ENCODE peak calls at places on chromosome 16, in four cellular contexts. M is SK-N-SH, D is neural progenitor cell, X is GM23248. E is an unnamed sample.
A peak's percentile ranks its signal among the peaks of the same experiment; 100 is the strongest.

GRCh38 chr16:54447606-54448440 is 161.2 kb upstream of the IRX3 start:
- DNase-seq in M (no peak), D (no peak), X (peak; percentile 97), E (peak; percentile 48)

GRCh38 chr16:2196162-2196980 is at the start of gene CASKIN1:
- DNase-seq in M (peak; percentile 90), D (peak; percentile 81), X (peak; percentile 65), E (peak; percentile 69)

GRCh38 chr16:88331989-88332920 is 50.5 kb upstream of the ZNF469 start:
- DNase-seq in M (no peak), D (no peak), X (peak; percentile 100), E (peak; percentile 76)

GRCh38 chr16:55930036-55930435 is 54.9 kb upstream of the CES5A start:
- DNase-seq in M (no peak), D (no peak), X (no peak), E (no peak)

GRCh38 chr16:3952342-3953131 is 72.0 kb upstream of the CREBBP start:
- DNase-seq in M (no peak), D (peak; percentile 53), X (peak; percentile 55), E (no peak)

GRCh38 chr16:12097523-12098428 is 121.2 kb downstream of the SNX29 start:
- DNase-seq in M (no peak), D (peak; percentile 45), X (peak; percentile 34), E (peak; percentile 58)

GRCh38 chr16:22425036-22425801 is 50.8 kb upstream of the CDR2 start:
- DNase-seq in M (no peak), D (no peak), X (peak; percentile 86), E (no peak)

GRCh38 chr16:86643661-86644060 is 65.3 kb downstream of the FOXL1 start:
- DNase-seq in M (no peak), D (no peak), X (no peak), E (no peak)

GRCh38 chr16:22968931-22969330 is 155.0 kb downstream of the HS3ST2 start:
- DNase-seq in M (no peak), D (no peak), X (no peak), E (no peak)

GRCh38 chr16:24848065-24848464 is 2.3 kb downstream of the SLC5A11 start:
- DNase-seq in M (no peak), D (no peak), X (peak; percentile 74), E (no peak)

GRCh38 chr16:71383054-71383773 is 24.7 kb downstream of the CALB2 start:
- DNase-seq in M (no peak), D (peak; percentile 43), X (peak; percentile 50), E (peak; percentile 34)

GRCh38 chr16:70467608-70468007 is 13.2 kb downstream of the FCSK start:
- DNase-seq in M (no peak), D (no peak), X (no peak), E (no peak)

GRCh38 chr16:69772560-69773254 is 10.6 kb downstream of the WWP2 start:
- DNase-seq in M (no peak), D (peak; percentile 13), X (peak; percentile 12), E (no peak)

GRCh38 chr16:57652695-57653471 is 15.2 kb upstream of the ADGRG3 start:
- DNase-seq in M (no peak), D (no peak), X (no peak), E (no peak)

GRCh38 chr16:11570258-11570657 is 16.5 kb downstream of the LITAF start:
- DNase-seq in M (no peak), D (no peak), X (no peak), E (no peak)

GRCh38 chr16:49365711-49366509 is 7.7 kb upstream of the C16orf78 start:
- DNase-seq in M (no peak), D (no peak), X (no peak), E (no peak)

GRCh38 chr16:70679653-70680494 is 6.0 kb downstream of the MTSS2 start:
- DNase-seq in M (peak; percentile 94), D (peak; percentile 80), X (peak; percentile 30), E (no peak)

GRCh38 chr16:2775317-2775716 is 1.8 kb downstream of the ELOB start:
- DNase-seq in M (no peak), D (no peak), X (no peak), E (no peak)

GRCh38 chr16:57988929-57989328 is 11.5 kb downstream of the ZNF319 start:
- DNase-seq in M (no peak), D (no peak), X (no peak), E (no peak)

GRCh38 chr16:30728904-30729672 is 19.1 kb upstream of the PHKG2 start:
- DNase-seq in M (no peak), D (no peak), X (no peak), E (no peak)

GRCh38 chr16:51374346-51374745 is 223.3 kb upstream of the SALL1 start:
- DNase-seq in M (no peak), D (no peak), X (peak; percentile 88), E (no peak)

GRCh38 chr16:71339481-71340171 is 18.9 kb upstream of the CALB2 start:
- DNase-seq in M (no peak), D (no peak), X (no peak), E (no peak)

GRCh38 chr16:11015607-11016006 is 71.2 kb downstream of the CLEC16A start:
- DNase-seq in M (no peak), D (no peak), X (no peak), E (no peak)

GRCh38 chr16:82700541-82701240 is 73.9 kb downstream of the CDH13 start:
- DNase-seq in M (no peak), D (no peak), X (peak; percentile 64), E (no peak)

DNA sequence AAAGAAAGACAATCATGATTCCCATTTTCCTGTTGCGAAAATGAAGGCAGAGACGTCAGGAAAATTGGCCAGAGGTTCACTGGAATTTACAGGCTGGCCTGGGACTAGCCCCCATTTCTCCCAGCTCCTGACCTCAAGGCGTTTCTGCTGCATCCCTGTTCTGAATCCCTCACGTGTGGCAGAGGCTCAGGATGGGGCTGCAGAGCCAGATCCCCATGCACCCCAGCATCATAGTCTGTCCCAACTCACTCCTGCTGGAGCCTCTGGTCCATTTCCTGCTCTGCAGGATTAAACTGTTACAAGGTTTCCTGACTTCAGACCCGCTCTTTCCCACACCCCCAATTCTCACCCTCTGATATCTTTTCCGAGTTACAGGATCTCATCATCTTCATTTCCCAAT is 2.9 kb downstream of the GPRC5B start:
- DNase-seq in M (no peak), D (no peak), X (no peak), E (no peak)
- H3K4me1 ChIP-seq in M (no peaks in the 10 kb centered on the region), D (peaks cover 24% of the 10 kb centered on the region), X (no peaks in the 10 kb centered on the region), E (peaks cover 5% of the 10 kb centered on the region)

GRCh38 chr16:85364323-85365040 is 248.6 kb upstream of the GSE1 start:
- DNase-seq in M (no peak), D (no peak), X (peak; percentile 36), E (no peak)
- TF ChIP-seq EZH2phosphoT487 in M (no peak), D (no peak), X (no peak), E (no peak)

GRCh38 chr16:75514296-75514695 is 19.1 kb upstream of the CHST6 start:
- DNase-seq in M (no peak), D (no peak), X (no peak), E (no peak)

GRCh38 chr16:75519175-75519574 is 16.7 kb downstream of the CHST5 start:
- DNase-seq in M (no peak), D (no peak), X (no peak), E (no peak)
- H3K4me2 ChIP-seq in M (no peak overlapping the region), D (no peak overlapping the region), X (no peak overlapping the region), E (no peak overlapping the region)

GRCh38 chr16:81468269-81468902 is 23.8 kb downstream of the CMIP start:
- DNase-seq in M (no peak), D (no peak), X (no peak), E (no peak)
- H3K4me1 ChIP-seq in M (no peaks in the 10 kb centered on the region), D (peaks cover 21% of the 10 kb centered on the region), X (peaks cover 9% of the 10 kb centered on the region), E (peaks cover 3% of the 10 kb centered on the region)

GRCh38 chr16:27330542-27330941 is 16.8 kb downstream of the IL4R start:
- DNase-seq in M (no peak), D (no peak), X (peak; percentile 96), E (peak; percentile 52)
- TF ChIP-seq EZH2phosphoT487 in M (no peak), D (no peak), X (no peak), E (no peak)

DNA sequence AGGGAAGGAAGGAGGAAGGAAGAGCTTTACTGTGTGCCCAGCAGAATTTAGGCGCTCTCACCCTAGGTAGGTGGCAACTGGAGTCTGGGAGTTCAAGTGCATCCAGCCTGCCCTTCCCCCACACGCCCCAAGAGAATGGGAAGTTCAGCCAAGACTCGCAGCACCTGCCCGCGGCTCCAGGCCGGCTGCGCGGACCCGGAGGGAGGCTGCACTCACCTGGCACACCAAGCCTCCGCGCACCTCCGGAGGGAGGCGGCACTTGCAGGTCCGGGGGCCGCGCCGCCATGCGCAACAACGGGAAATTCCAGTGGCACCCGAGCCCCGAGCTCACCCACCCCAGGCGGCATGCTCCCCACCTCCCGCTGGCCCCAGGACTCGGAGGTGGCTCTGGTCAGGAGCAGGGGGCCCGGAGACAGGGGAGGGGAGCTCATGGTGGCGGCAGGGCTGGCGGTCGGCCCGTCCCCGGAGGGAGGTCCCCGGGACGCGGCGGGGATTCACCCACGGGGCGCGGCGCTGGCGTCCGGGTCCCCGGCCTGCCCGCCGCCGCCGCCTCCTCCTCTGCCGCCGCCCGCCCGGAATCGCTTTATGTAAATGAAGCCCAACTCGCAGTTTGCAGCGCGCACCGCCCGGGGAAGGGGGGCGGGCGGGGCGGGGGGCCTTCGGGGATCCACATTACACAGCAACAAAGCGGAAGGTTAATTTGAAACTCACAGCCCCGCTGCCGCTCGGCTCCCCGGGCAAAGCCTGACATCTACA is at the start of gene ZFHX3:
- DNase-seq in M (peak; percentile 82), D (peak; percentile 89), X (peak; percentile 83), E (peak; percentile 83)
- H3K4me2 ChIP-seq in M (peak within 1 kb of the TSS; percentile 96), D (peak within 1 kb of the TSS; percentile 91), X (peak within 1 kb of the TSS; percentile 90), E (peak within 1 kb of the TSS; percentile 93)